ENCODE peak calls at places on chromosomes 1 and 21, in six cellular contexts. One of them, this sample, is unnamed.

GRCh38 chr1:200039849-200040479 is 12.5 kb downstream of the NR5A2 start:
- DNase-seq in GM12892: no peak
- DNase-seq in KBM-7: no peak
- DNase-seq in left colon: no peak
- DNase-seq in NCI-H1092 treated with DMSO at 0.1 percent for 48 hours: no peak
- DNase-seq in cardiac muscle cell: no peak
- DNase-seq in this sample: no peak

GRCh38 chr1:6800728-6801127 is 15.5 kb downstream of the CAMTA1 start:
- DNase-seq in GM12892: no peak
- DNase-seq in KBM-7: peak; percentile 24
- DNase-seq in left colon: no peak
- DNase-seq in NCI-H1092 treated with DMSO at 0.1 percent for 48 hours: no peak
- DNase-seq in cardiac muscle cell: peak; percentile 67
- DNase-seq in this sample: peak; percentile 73

GRCh38 chr1:41743361-41743760 is 175.4 kb downstream of the HIVEP3 start:
- DNase-seq in GM12892: no peak
- DNase-seq in KBM-7: no peak
- DNase-seq in left colon: no peak
- DNase-seq in NCI-H1092 treated with DMSO at 0.1 percent for 48 hours: no peak
- DNase-seq in cardiac muscle cell: no peak
- DNase-seq in this sample: no peak

GRCh38 chr1:171909711-171910110 is 68.4 kb downstream of the DNM3 start:
- DNase-seq in GM12892: no peak
- DNase-seq in KBM-7: no peak
- DNase-seq in left colon: no peak
- DNase-seq in NCI-H1092 treated with DMSO at 0.1 percent for 48 hours: no peak
- DNase-seq in cardiac muscle cell: no peak
- DNase-seq in this sample: no peak

GRCh38 chr1:234261545-234261944 is 111.7 kb upstream of the COA6 start:
- DNase-seq in GM12892: no peak
- DNase-seq in KBM-7: no peak
- DNase-seq in left colon: no peak
- DNase-seq in NCI-H1092 treated with DMSO at 0.1 percent for 48 hours: no peak
- DNase-seq in cardiac muscle cell: no peak
- DNase-seq in this sample: no peak

GRCh38 chr1:112798293-112798692 is 83.2 kb upstream of the PPM1J start:
- DNase-seq in GM12892: no peak
- DNase-seq in KBM-7: no peak
- DNase-seq in left colon: no peak
- DNase-seq in NCI-H1092 treated with DMSO at 0.1 percent for 48 hours: no peak
- DNase-seq in cardiac muscle cell: no peak
- DNase-seq in this sample: no peak

GRCh38 chr1:53051676-53052075 is 10.3 kb upstream of the PODN start:
- DNase-seq in GM12892: no peak
- DNase-seq in KBM-7: no peak
- DNase-seq in left colon: no peak
- DNase-seq in NCI-H1092 treated with DMSO at 0.1 percent for 48 hours: no peak
- DNase-seq in cardiac muscle cell: no peak
- DNase-seq in this sample: no peak

GRCh38 chr1:114075546-114076249 is 78.0 kb downstream of the SYT6 start:
- DNase-seq in GM12892: no peak
- DNase-seq in KBM-7: no peak
- DNase-seq in left colon: no peak
- DNase-seq in NCI-H1092 treated with DMSO at 0.1 percent for 48 hours: peak; percentile 9
- DNase-seq in cardiac muscle cell: no peak
- DNase-seq in this sample: no peak

GRCh38 chr1:201721131-201722049 is 107.6 kb upstream of the IPO9 start:
- DNase-seq in GM12892: no peak
- DNase-seq in KBM-7: no peak
- DNase-seq in left colon: no peak
- DNase-seq in NCI-H1092 treated with DMSO at 0.1 percent for 48 hours: no peak
- DNase-seq in cardiac muscle cell: peak; percentile 69
- DNase-seq in this sample: peak; percentile 55

GRCh38 chr21:17848228-17848627 is 29.1 kb upstream of the C21orf91 start:
- DNase-seq in GM12892: peak; percentile 10
- DNase-seq in KBM-7: no peak
- DNase-seq in left colon: peak; percentile 41
- DNase-seq in NCI-H1092 treated with DMSO at 0.1 percent for 48 hours: no peak
- DNase-seq in cardiac muscle cell: peak; percentile 88
- DNase-seq in this sample: peak; percentile 75

This sample was measured in BJ.